ENCODE peak calls at places on chromosomes 13 and 19, in four cellular contexts. K is AG04450, O is psoas muscle, H is GM13976. T is an unnamed sample.

GRCh38 chr19:2087621-2088100 is 8.5 kb downstream of the MOB3A start:
- DNase-seq in K (no peak), O (peak; percentile 65), H (no peak), T (no peak)

GRCh38 chr13:107365466-107366215 is 797.7 kb upstream of the ARGLU1 start:
- DNase-seq in K (peak; percentile 26), O (no peak), H (no peak), T (no peak)

GRCh38 chr19:18464646-18465045 is 26.7 kb upstream of the ISYNA1 start:
- DNase-seq in K (peak; percentile 85), O (peak; percentile 87), H (no peak), T (peak; percentile 89)

GRCh38 chr13:45015300-45015699 is 26.0 kb downstream of the GPALPP1 start:
- DNase-seq in K (no peak), O (no peak), H (no peak), T (no peak)

GRCh38 chr19:11560404-11560988 is 1.5 kb upstream of the ELOF1 start:
- DNase-seq in K (peak; percentile 56), O (no peak), H (peak; percentile 76), T (peak; percentile 68)

GRCh38 chr13:86714495-86714894 is 915.3 kb upstream of the SLITRK6 start:
- DNase-seq in K (no peak), O (no peak), H (no peak), T (no peak)

GRCh38 chr19:18478545-18479311 is 40.8 kb upstream of the ISYNA1 start:
- DNase-seq in K (peak; percentile 58), O (peak; percentile 89), H (peak; percentile 91), T (peak; percentile 87)

GRCh38 chr13:101390461-101390860 is 25.8 kb downstream of the NALCN start:
- DNase-seq in K (no peak), O (no peak), H (no peak), T (peak; percentile 48)

GRCh38 chr19:56538761-56539263 is at the start of gene ZFP28:
- DNase-seq in K (no peak), O (peak; percentile 90), H (no peak), T (peak; percentile 1)

GRCh38 chr19:49997709-49998108 is 27.5 kb downstream of the VRK3 start:
- DNase-seq in K (no peak), O (no peak), H (peak; percentile 64), T (no peak)

GRCh38 chr13:113736258-113736731 is 22.7 kb upstream of the TMEM255B start:
- DNase-seq in K (no peak), O (no peak), H (no peak), T (no peak)

GRCh38 chr19:54477650-54478049 is 4.6 kb upstream of the CDC42EP5 start:
- DNase-seq in K (no peak), O (no peak), H (no peak), T (no peak)

GRCh38 chr19:19209372-19209771 is 2.4 kb upstream of the NCAN start:
- DNase-seq in K (no peak), O (no peak), H (no peak), T (no peak)

GRCh38 chr13:109740121-109740520 is 46.3 kb downstream of the IRS2 start:
- DNase-seq in K (no peak), O (no peak), H (no peak), T (no peak)

GRCh38 chr13:84131249-84131648 is 249.0 kb upstream of the SLITRK1 start:
- DNase-seq in K (no peak), O (no peak), H (no peak), T (no peak)

GRCh38 chr13:35916186-35916585 is 215.0 kb downstream of the DCLK1 start:
- DNase-seq in K (no peak), O (no peak), H (no peak), T (no peak)

GRCh38 chr13:35920816-35921215 is 210.4 kb downstream of the DCLK1 start:
- DNase-seq in K (no peak), O (no peak), H (no peak), T (no peak)

GRCh38 chr13:35914662-35915061 is 216.5 kb downstream of the DCLK1 start:
- DNase-seq in K (no peak), O (no peak), H (no peak), T (no peak)

GRCh38 chr13:35917252-35917941 is 213.8 kb downstream of the DCLK1 start:
- DNase-seq in K (no peak), O (no peak), H (no peak), T (no peak)

GRCh38 chr13:35917942-35918645 is 213.1 kb downstream of the DCLK1 start:
- DNase-seq in K (no peak), O (no peak), H (no peak), T (peak; percentile 3)
- TF ChIP-seq CTCF in K (no peak), O (no peak), H (no peak), T (no peak)

GRCh38 chr19:33511346-33511745 is 10.2 kb downstream of the PEPD start:
- DNase-seq in K (no peak), O (no peak), H (no peak), T (no peak)
- TF ChIP-seq CTCF in K (no peak), O (no peak), H (no peak), T (no peak)

DNA sequence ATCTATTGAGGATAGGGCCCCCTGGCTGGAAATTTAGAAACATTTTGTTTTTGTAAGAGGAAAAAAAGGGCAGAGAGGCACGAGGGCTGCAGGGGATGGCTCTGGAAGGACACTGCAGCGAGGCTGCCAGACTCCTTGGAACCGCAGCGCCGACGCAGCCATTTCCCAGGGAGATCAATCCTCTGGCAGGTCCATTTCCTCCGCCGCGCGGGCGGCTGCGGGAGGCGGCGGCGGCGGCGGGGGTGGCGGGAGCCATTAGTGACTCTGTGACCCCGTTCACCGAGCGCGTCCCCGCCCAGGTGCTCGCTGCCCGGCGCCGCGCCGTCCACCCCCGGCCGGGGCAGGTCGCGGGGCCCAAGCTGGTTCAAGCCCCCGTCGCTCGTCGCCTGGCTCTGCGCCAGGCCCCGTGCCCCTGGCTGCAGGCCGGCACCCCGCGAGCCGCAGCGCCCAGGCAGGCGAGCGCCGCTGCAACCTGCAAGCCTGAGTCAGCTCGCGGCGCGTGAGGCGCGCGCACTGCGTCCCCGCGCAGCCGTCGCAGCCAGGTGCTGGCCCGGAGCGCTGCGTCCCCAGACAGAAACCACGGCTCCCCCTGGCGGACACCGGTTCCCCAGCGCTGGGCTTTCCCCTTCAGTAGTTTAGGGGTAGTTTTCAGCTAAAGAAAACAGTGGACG is 192.6 kb downstream of the KATNAL1 start:
- DNase-seq in K (no peak), O (peak; percentile 94), H (peak; percentile 89), T (peak; percentile 71)
- TF ChIP-seq CTCF in K (peak; percentile 90), O (peak; percentile 93), H (peak; percentile 90), T (peak; percentile 96)

DNA sequence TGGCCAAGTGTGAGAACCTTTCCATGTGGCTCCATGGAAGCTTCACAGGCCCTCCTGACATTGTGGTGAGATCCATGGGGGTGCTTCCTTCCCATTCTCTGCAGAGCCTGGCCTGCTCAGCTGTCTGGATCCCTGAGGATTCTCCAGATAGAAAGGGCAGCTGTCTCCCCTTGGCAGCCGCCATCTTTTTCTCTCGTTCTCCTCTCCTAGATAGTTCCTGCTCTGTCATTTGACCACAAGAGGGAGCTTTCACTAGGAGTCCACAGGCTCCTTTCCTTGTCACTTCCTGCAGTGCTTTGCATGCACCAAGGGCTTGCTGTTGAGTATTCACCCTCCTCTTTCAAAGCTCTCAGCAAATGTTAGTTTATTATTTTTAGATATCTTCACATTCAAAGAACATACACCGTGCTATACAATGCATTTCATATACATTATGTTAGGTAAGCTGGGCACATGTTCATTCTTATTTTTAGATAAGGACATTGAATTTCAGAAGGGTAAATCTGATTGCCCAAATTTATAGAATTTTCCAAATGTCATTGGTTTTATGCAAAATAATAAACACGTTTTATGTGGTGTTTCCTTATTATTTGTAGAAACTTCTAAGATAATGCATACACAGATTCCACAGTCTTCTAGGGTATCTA is 133.2 kb downstream of the FRY start:
- DNase-seq in K (peak; percentile 20), O (no peak), H (peak; percentile 14), T (peak; percentile 56)
- TF ChIP-seq CTCF in K (peak; percentile 73), O (peak; percentile 51), H (no peak), T (peak; percentile 82)

T was measured in HFFc6.